ENCODE peak calls at places on chromosomes 16 and 17, in four cellular contexts. Q is OCI-LY7, B is tibial artery, G is right lobe of liver. O is an unnamed sample.

GRCh38 chr16:89289428-89290395 is 72.2 kb downstream of the ZNF778 start:
- DNase-seq in G (peak; percentile 80), Q (peak; percentile 75), B (peak; percentile 78), O (peak; percentile 54)

GRCh38 chr17:60167095-60167741 is 17.4 kb downstream of the CA4 start:
- DNase-seq in G (no peak), B (no peak), Q (no peak), O (no peak)

GRCh38 chr17:17387461-17388362 is 84.5 kb downstream of the NT5M start:
- DNase-seq in Q (peak; percentile 70), B (no peak), G (peak; percentile 42), O (no peak)

GRCh38 chr17:42422958-42423712 is at the start of gene CAVIN1:
- DNase-seq in Q (no peak), B (peak; percentile 100), G (peak; percentile 94), O (peak; percentile 93)

GRCh38 chr17:10394201-10394887 is 21.5 kb upstream of the MYH13 start:
- DNase-seq in G (no peak), Q (no peak), B (no peak), O (no peak)

GRCh38 chr16:48330847-48331204 is 54.4 kb downstream of the SIAH1 start:
- DNase-seq in B (no peak), Q (no peak), G (no peak), O (no peak)

GRCh38 chr16:10297341-10298006 is 88.4 kb upstream of the ATF7IP2 start:
- DNase-seq in G (no peak), B (no peak), Q (peak; percentile 89), O (no peak)

GRCh38 chr16:17023606-17024005 is 447.2 kb downstream of the XYLT1 start:
- DNase-seq in B (no peak), Q (no peak), G (no peak), O (no peak)

GRCh38 chr17:40168262-40168832 is 8.9 kb upstream of the RAPGEFL1 start:
- DNase-seq in B (no peak), G (no peak), Q (peak; percentile 72), O (peak; percentile 54)

GRCh38 chr16:4945560-4946502 is 8.9 kb upstream of the PPL start:
- DNase-seq in G (peak; percentile 38), Q (no peak), B (peak; percentile 76), O (no peak)

GRCh38 chr17:43517615-43518386 is 28.3 kb downstream of the ETV4 start:
- DNase-seq in Q (no peak), G (no peak), B (peak; percentile 55), O (peak; percentile 76)

GRCh38 chr16:24518498-24518897 is 20.9 kb upstream of the RBBP6 start:
- DNase-seq in G (no peak), B (no peak), Q (no peak), O (no peak)

GRCh38 chr16:77782694-77783093 is 5.7 kb upstream of the VAT1L start:
- DNase-seq in B (no peak), Q (peak; percentile 3), G (no peak), O (no peak)

GRCh38 chr16:53111078-53111776 is 56.4 kb downstream of the CHD9 start:
- DNase-seq in B (no peak), Q (no peak), G (no peak), O (no peak)

GRCh38 chr17:57975044-57975443 is 13.0 kb downstream of the VEZF1 start:
- DNase-seq in Q (no peak), B (no peak), G (no peak), O (no peak)

GRCh38 chr16:85436636-85437160 is 176.4 kb upstream of the GSE1 start:
- DNase-seq in B (no peak), G (no peak), Q (no peak), O (no peak)

GRCh38 chr17:6512552-6512951 is 43.8 kb downstream of the PITPNM3 start:
- DNase-seq in B (no peak), G (no peak), Q (no peak), O (no peak)

GRCh38 chr16:30533748-30534367 is 800 bp downstream of the ZNF747 start:
- DNase-seq in G (no peak), B (no peak), Q (peak; percentile 45), O (no peak)

GRCh38 chr17:50213026-50214015 is 11.9 kb upstream of the COL1A1 start:
- DNase-seq in G (no peak), Q (peak; percentile 29), B (no peak), O (no peak)

GRCh38 chr17:75589919-75590303 is 2.3 kb downstream of the MYO15B start:
- DNase-seq in Q (no peak), G (peak; percentile 45), B (no peak), O (no peak)

GRCh38 chr17:44279586-44280344 is 11.8 kb upstream of the SLC4A1 start:
- DNase-seq in B (peak; percentile 81), Q (peak; percentile 12), G (peak; percentile 74), O (peak; percentile 92)

GRCh38 chr17:41962768-41963434 is 3.7 kb upstream of the CNP start:
- DNase-seq in G (peak; percentile 68), B (peak; percentile 80), Q (peak; percentile 84), O (peak; percentile 63)

GRCh38 chr16:89472711-89473075 is 17.7 kb downstream of the ANKRD11 start:
- DNase-seq in B (no peak), Q (no peak), G (no peak), O (no peak)

GRCh38 chr17:38709864-38710602 is 5.0 kb downstream of the MLLT6 start:
- DNase-seq in B (no peak), G (no peak), Q (no peak), O (no peak)

GRCh38 chr17:72677714-72678390 is 414.6 kb downstream of the SLC39A11 start:
- DNase-seq in G (no peak), B (no peak), Q (no peak), O (peak; percentile 85)
- H3K27ac ChIP-seq in G (no peak overlapping the region), B (no peak overlapping the region), Q (no peak overlapping the region), O (peak overlapping the region; percentile 79)

GRCh38 chr17:80546267-80546666 is 1.6 kb downstream of the RPTOR start:
- DNase-seq in G (no peak), Q (no peak), B (no peak), O (no peak)

GRCh38 chr17:80545499-80545826 is 825 bp downstream of the RPTOR start:
- DNase-seq in Q (peak; percentile 27), B (no peak), G (no peak), O (no peak)

GRCh38 chr17:80539022-80539421 is 5.6 kb upstream of the RPTOR start:
- DNase-seq in B (no peak), Q (peak; percentile 63), G (no peak), O (no peak)

DNA sequence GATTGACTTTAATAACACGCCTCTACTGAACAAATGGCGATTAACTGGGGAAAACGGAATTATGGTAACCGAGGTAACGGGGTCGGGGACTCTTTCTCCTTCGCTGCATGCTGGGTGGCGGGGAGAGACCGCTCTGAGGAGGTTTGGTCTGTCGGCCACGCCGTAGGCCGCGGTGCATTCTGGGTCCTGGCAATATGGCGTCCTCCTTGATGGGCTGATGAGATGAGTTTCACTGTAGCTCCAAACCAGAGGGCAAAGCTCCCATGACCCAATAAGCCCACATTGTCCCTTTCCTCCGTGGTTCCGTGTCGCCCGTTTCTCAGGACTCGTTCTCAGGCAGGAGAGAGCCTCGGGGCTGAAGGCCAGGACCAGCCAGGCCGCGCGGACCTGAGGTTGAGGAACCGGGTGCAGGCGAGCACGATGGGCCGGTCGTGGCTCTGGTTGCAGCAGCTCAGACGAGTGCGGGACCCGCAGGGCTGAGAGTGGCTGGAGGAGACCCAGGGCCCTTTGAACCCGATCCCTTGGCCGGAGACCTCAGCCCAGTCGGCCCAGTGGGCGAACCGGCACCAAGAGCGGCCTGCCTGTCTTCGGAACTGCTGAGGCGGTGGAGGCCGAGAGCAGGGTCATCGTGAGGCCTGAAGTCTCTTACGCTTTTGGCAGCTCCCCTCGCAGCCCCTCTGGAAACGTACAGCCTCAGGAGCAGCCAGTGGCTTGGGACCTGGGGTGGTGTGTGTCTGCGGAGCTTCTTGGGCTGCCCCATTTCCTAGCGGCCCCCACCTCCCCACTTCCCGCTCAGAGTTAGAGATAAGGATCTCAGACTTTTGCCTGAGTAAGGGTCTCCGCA is at the start of gene RPTOR:
- DNase-seq in Q (peak; percentile 92), G (peak; percentile 87), B (peak; percentile 91), O (peak; percentile 91)
- H3K4me3 ChIP-seq in Q (peak within 1 kb of the TSS; percentile 92), G (peak within 1 kb of the TSS; percentile 97), B (peak within 1 kb of the TSS; percentile 83), O (peak within 1 kb of the TSS; percentile 99)

GRCh38 chr16:87844809-87845208 is 24.5 kb downstream of the SLC7A5 start:
- DNase-seq in B (no peak), G (no peak), Q (no peak), O (no peak)

GRCh38 chr16:87845807-87846619 is 23.3 kb downstream of the SLC7A5 start:
- DNase-seq in G (no peak), B (no peak), Q (no peak), O (no peak)

GRCh38 chr16:87845213-87845612 is 24.1 kb downstream of the SLC7A5 start:
- DNase-seq in Q (no peak), G (peak; percentile 81), B (no peak), O (no peak)

GRCh38 chr16:87843678-87844373 is 25.5 kb downstream of the SLC7A5 start:
- DNase-seq in Q (no peak), G (no peak), B (no peak), O (no peak)

GRCh38 chr16:87844374-87844733 is 25.0 kb downstream of the SLC7A5 start:
- DNase-seq in G (no peak), Q (no peak), B (no peak), O (peak; percentile 47)
- H3K36me3 ChIP-seq in G (peaks cover 10% of the 10 kb centered on the region), Q (peaks cover 98% of the 10 kb centered on the region), B (no peaks in the 10 kb centered on the region), O (peaks cover 77% of the 10 kb centered on the region)

GRCh38 chr16:2713523-2713922 is 6.5 kb downstream of the PRSS27 start:
- DNase-seq in Q (no peak), B (peak; percentile 63), G (peak; percentile 9), O (no peak)

GRCh38 chr16:2711370-2712062 is 8.5 kb downstream of the PRSS27 start:
- DNase-seq in G (peak; percentile 14), Q (no peak), B (peak; percentile 55), O (no peak)

GRCh38 chr16:2712546-2712945 is 7.5 kb downstream of the PRSS27 start:
- DNase-seq in G (peak; percentile 13), Q (no peak), B (no peak), O (no peak)

GRCh38 chr16:2710711-2711231 is 9.3 kb downstream of the PRSS27 start:
- DNase-seq in B (no peak), G (peak; percentile 16), Q (no peak), O (no peak)

GRCh38 chr16:2712063-2712441 is 8.0 kb downstream of the PRSS27 start:
- DNase-seq in Q (no peak), B (no peak), G (peak; percentile 12), O (no peak)
- H3K27ac ChIP-seq in Q (no peak overlapping the region), B (no peak overlapping the region), G (no peak overlapping the region), O (no peak overlapping the region)

DNA sequence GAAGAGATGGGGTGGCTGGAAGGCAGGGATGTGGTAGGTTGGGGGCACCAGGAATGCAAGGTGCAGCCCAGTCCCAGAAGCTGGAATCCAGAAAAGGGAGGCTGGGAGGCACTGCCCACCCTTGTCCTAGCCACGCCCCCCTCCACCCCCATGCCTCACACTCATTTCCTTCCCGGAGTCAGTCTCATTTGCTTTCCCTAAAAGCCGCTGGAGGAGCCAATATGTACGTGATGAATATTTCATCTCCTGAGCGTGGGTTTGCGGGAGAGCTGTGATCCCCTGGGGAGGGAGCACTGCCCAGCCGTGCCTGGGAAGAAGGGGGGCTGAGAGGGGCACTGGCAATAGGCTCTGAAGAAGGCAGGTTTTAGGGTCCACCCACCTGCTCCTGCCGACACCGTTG is 124.5 kb upstream of the LHX1 start:
- DNase-seq in Q (no peak), G (no peak), B (no peak), O (no peak)
- H3K4me3 ChIP-seq in Q (no peak overlapping the region), G (no peak overlapping the region), B (no peak overlapping the region), O (no peak overlapping the region)